ENCODE peak calls at places on chromosome 10, in five cellular contexts. D is HCT116, C is GM12878, B is K562, N is H1. T is an unnamed sample.
A peak's percentile ranks its signal among the peaks of the same experiment; 100 is the strongest.

GRCh38 chr10:85620807-85621206 is 745.8 kb downstream of the GRID1 start:
- DNase-seq in D (no peak), C (no peak), B (no peak), N (no peak), T (no peak)

GRCh38 chr10:79022565-79023488 is 45.9 kb upstream of the ZMIZ1 start:
- DNase-seq in D (peak; percentile 35), C (peak; percentile 12), B (peak; percentile 96), N (peak; percentile 67), T (peak; percentile 65)

GRCh38 chr10:6135039-6135438 is 46.2 kb downstream of the RBM17 start:
- DNase-seq in D (no peak), C (peak; percentile 44), B (no peak), N (no peak), T (no peak)

GRCh38 chr10:106474891-106475290 is 689.6 kb downstream of the SORCS1 start:
- DNase-seq in D (no peak), C (no peak), B (no peak), N (no peak), T (no peak)

GRCh38 chr10:133129854-133130495 is 30.0 kb upstream of the KNDC1 start:
- DNase-seq in D (no peak), C (no peak), B (no peak), N (no peak), T (no peak)

GRCh38 chr10:93703066-93703465 is 674 bp upstream of the FRA10AC1 start:
- DNase-seq in D (no peak), C (no peak), B (no peak), N (no peak), T (no peak)

GRCh38 chr10:5615263-5615820 is 51.1 kb downstream of the ASB13 start:
- DNase-seq in D (no peak), C (no peak), B (no peak), N (no peak), T (peak; percentile 45)

GRCh38 chr10:86630079-86630478 is 24.3 kb upstream of the OPN4 start:
- DNase-seq in D (no peak), C (no peak), B (no peak), N (no peak), T (no peak)

GRCh38 chr10:98414932-98415709 is at the start of gene PYROXD2:
- DNase-seq in D (peak; percentile 81), C (no peak), B (peak; percentile 83), N (peak; percentile 81), T (peak; percentile 88)

GRCh38 chr10:88037623-88038022 is 174.2 kb downstream of the PTEN start:
- DNase-seq in D (no peak), C (no peak), B (no peak), N (no peak), T (no peak)

GRCh38 chr10:89283988-89284475 is 17.8 kb upstream of the IFIT2 start:
- DNase-seq in D (no peak), C (no peak), B (no peak), N (no peak), T (peak; percentile 16)

GRCh38 chr10:79444243-79445119 is 943 bp downstream of the ZCCHC24 start:
- DNase-seq in D (no peak), C (no peak), B (peak; percentile 74), N (peak; percentile 78), T (no peak)

GRCh38 chr10:91779011-91779605 is 19.1 kb upstream of the TNKS2 start:
- DNase-seq in D (no peak), C (no peak), B (no peak), N (no peak), T (no peak)

GRCh38 chr10:27359792-27360320 is 119.3 kb upstream of the ACBD5 start:
- DNase-seq in D (no peak), C (no peak), B (no peak), N (no peak), T (no peak)

GRCh38 chr10:91410638-91411367 is 659 bp downstream of the HECTD2 start:
- DNase-seq in D (no peak), C (no peak), B (peak; percentile 27), N (no peak), T (no peak)

GRCh38 chr10:125123363-125124113 is 36.8 kb downstream of the CTBP2 start:
- DNase-seq in D (peak; percentile 96), C (no peak), B (no peak), N (no peak), T (no peak)

GRCh38 chr10:122986340-122986739 is 6.1 kb downstream of the PSTK start:
- DNase-seq in D (no peak), C (no peak), B (no peak), N (no peak), T (no peak)

GRCh38 chr10:71647526-71648354 is 71.8 kb downstream of the C10orf105 start:
- DNase-seq in D (no peak), C (no peak), B (peak; percentile 88), N (peak; percentile 78), T (peak; percentile 18)

GRCh38 chr10:73186266-73186665 is 18.3 kb downstream of the FAM149B1 start:
- DNase-seq in D (no peak), C (no peak), B (no peak), N (no peak), T (no peak)

GRCh38 chr10:96417432-96417831 is 58.6 kb upstream of the OPALIN start:
- DNase-seq in D (no peak), C (no peak), B (no peak), N (peak; percentile 46), T (peak; percentile 8)

GRCh38 chr10:96414303-96414702 is 55.5 kb upstream of the OPALIN start:
- DNase-seq in D (no peak), C (no peak), B (no peak), N (peak; percentile 37), T (no peak)

GRCh38 chr10:96416643-96417042 is 57.8 kb upstream of the OPALIN start:
- DNase-seq in D (no peak), C (no peak), B (no peak), N (peak; percentile 27), T (peak; percentile 76)

GRCh38 chr10:96415150-96415895 is 56.5 kb upstream of the OPALIN start:
- DNase-seq in D (no peak), C (no peak), B (no peak), N (no peak), T (no peak)

DNA sequence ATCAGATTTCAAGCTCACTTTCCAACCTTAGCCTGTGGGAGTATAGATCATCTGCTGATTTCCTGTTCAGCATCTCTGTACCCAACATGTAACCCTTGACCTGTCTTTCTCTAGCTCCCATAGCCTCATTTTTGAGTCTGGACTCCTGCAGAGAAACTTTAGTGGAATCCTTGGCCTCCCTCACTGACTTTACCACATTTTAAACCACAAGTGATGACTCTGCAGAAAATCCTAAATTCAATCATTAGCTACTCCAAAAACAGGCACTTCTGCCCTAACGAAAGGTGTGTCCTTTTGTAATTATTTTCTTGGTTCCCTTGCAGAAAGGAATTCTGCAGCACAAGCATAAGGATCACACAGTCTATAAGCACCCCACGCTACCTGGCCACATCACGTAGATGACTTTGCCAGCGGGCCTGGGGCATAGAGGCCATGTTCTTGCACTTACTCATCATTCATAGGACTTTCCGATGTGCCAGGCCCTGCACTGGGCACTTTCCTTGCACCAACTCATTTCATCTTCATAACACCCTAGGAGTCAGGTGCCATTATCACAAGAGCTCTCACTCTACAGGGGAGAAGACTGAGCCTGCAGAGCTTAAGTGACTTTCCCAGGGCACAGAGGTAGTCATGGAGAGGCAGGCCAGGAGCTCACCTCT is 57.2 kb upstream of the OPALIN start:
- DNase-seq in D (no peak), C (no peak), B (no peak), N (peak; percentile 26), T (no peak)
- H3K27ac ChIP-seq in D (no peak overlapping the region), C (no peak overlapping the region), B (no peak overlapping the region), N (no peak overlapping the region), T (no peak overlapping the region)

GRCh38 chr10:45257615-45258014 is 57.8 kb downstream of the OR13A1 start:
- DNase-seq in D (no peak), C (no peak), B (no peak), N (no peak), T (no peak)

GRCh38 chr10:45254892-45255291 is 60.5 kb downstream of the OR13A1 start:
- DNase-seq in D (no peak), C (no peak), B (no peak), N (no peak), T (no peak)

GRCh38 chr10:45253183-45253914 is 62.1 kb downstream of the OR13A1 start:
- DNase-seq in D (no peak), C (peak; percentile 28), B (no peak), N (no peak), T (no peak)
- TF ChIP-seq ATF3 in D (no peak), C (no peak), B (no peak), N (no peak), T (no peak)

GRCh38 chr10:69490876-69491275 is 39.6 kb downstream of the TSPAN15 start:
- DNase-seq in D (no peak), C (no peak), B (no peak), N (no peak), T (no peak)

GRCh38 chr10:69484736-69485135 is 33.5 kb downstream of the TSPAN15 start:
- DNase-seq in D (no peak), C (no peak), B (no peak), N (no peak), T (no peak)

GRCh38 chr10:69489506-69490090 is 38.3 kb downstream of the TSPAN15 start:
- DNase-seq in D (no peak), C (no peak), B (no peak), N (no peak), T (no peak)

GRCh38 chr10:69483988-69484387 is 32.7 kb downstream of the TSPAN15 start:
- DNase-seq in D (no peak), C (no peak), B (no peak), N (no peak), T (no peak)

DNA sequence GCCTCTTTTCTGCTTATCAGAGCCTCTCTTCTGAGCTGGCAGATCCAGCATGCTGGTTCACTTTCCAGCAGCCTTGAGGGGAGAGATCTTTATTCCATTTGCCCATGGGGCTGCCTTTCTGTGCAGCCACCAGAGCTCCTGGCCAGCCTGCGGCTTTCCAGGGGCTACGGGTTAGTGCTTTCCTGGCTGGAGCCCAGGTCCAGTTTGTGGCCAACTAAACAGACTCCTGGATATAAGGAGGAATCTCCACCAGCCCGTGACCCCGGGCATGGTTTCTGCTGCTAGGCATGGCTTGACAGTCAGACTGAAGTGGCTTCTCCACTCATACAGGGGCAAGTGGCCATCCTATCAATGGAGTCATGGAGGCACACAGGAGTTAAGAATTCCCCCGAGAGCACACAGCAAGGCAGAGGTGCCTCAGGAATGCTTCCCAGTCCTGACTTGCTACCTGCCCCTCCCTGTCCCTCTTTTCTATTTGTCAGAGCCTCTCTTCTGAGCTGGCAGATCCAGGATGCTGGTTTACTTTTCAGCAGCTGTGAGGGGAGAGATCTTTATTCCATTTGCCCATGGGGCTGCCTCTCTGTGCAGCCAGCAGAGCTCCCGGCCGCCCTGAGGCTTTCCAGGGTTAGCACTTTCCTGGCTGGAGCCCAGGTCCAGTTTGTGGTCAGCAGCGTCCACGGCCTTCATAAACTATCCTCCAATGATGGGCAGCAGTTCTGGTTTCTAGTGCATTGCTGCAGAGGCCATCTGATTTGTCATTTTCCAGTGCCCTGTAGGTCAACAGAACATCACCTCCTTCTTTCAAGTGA is 35.9 kb downstream of the TSPAN15 start:
- DNase-seq in D (no peak), C (no peak), B (no peak), N (no peak), T (no peak)
- H3K27ac ChIP-seq in D (no peak overlapping the region), C (no peak overlapping the region), B (no peak overlapping the region), N (no peak overlapping the region), T (no peak overlapping the region)

GRCh38 chr10:113080621-113081229 is 130.7 kb downstream of the TCF7L2 start:
- DNase-seq in D (no peak), C (no peak), B (no peak), N (no peak), T (no peak)

GRCh38 chr10:113087082-113088029 is 137.3 kb downstream of the TCF7L2 start:
- DNase-seq in D (peak; percentile 100), C (no peak), B (peak; percentile 64), N (no peak), T (peak; percentile 96)

GRCh38 chr10:113085776-113086175 is 135.7 kb downstream of the TCF7L2 start:
- DNase-seq in D (no peak), C (no peak), B (no peak), N (no peak), T (no peak)

GRCh38 chr10:113086282-113086681 is 136.2 kb downstream of the TCF7L2 start:
- DNase-seq in D (no peak), C (no peak), B (no peak), N (no peak), T (peak; percentile 92)

GRCh38 chr10:113084031-113084430 is 134.0 kb downstream of the TCF7L2 start:
- DNase-seq in D (no peak), C (no peak), B (no peak), N (no peak), T (no peak)
- TF ChIP-seq ATF3 in D (no peak), C (no peak), B (no peak), N (no peak), T (no peak)

T was measured in HepG2.